ENCODE peak calls at places on chromosomes 13 and 19, in eight cellular contexts. F is AG09319, R is substantia nigra, V is BJ, Q is SW 1271, J is fibroblast of pulmonary artery, C is dermis microvascular lymphatic vessel endothelial cell, K is BE2C. M is an unnamed sample.

GRCh38 chr19:5893907-5894703 is 9.5 kb downstream of the NDUFA11 start:
- DNase-seq in J (no peak), C (no peak), K (peak; percentile 85), R (no peak), Q (no peak), V (no peak), F (no peak), M (no peak)

GRCh38 chr13:23868521-23868920 is 20.7 kb downstream of the MIPEP start:
- DNase-seq in F (no peak), C (no peak), R (no peak), J (peak; percentile 57), V (no peak), Q (no peak), K (no peak), M (no peak)

GRCh38 chr19:3389446-3389778 is 23.0 kb downstream of the NFIC start:
- DNase-seq in Q (no peak), K (no peak), F (no peak), V (no peak), C (no peak), R (no peak), J (no peak), M (no peak)

GRCh38 chr19:4284176-4284958 is 5.3 kb downstream of the SHD start:
- DNase-seq in K (peak; percentile 81), C (no peak), J (no peak), R (no peak), F (no peak), Q (peak; percentile 20), V (no peak), M (no peak)

GRCh38 chr19:35903550-35904179 is 1.3 kb downstream of the HCST start:
- DNase-seq in K (peak; percentile 85), Q (peak; percentile 41), R (peak; percentile 43), F (no peak), J (peak; percentile 58), C (no peak), V (no peak), M (peak; percentile 75)

GRCh38 chr13:101423872-101424271 is 7.6 kb upstream of the NALCN start:
- DNase-seq in F (no peak), C (no peak), Q (no peak), J (no peak), V (no peak), R (no peak), K (no peak), M (no peak)

GRCh38 chr13:20414475-20415287 is 111.0 kb downstream of the CRYL1 start:
- DNase-seq in C (no peak), F (no peak), J (no peak), V (no peak), Q (no peak), R (no peak), K (no peak), M (no peak)

GRCh38 chr19:42412223-42412622 is 15.0 kb downstream of the LIPE start:
- DNase-seq in C (no peak), Q (no peak), J (no peak), F (no peak), R (peak; percentile 88), V (no peak), K (peak; percentile 81), M (no peak)

GRCh38 chr13:65592757-65593156 is 1637.4 kb downstream of the PCDH9 start:
- DNase-seq in C (no peak), R (no peak), J (peak; percentile 32), F (no peak), K (no peak), V (no peak), Q (no peak), M (no peak)

GRCh38 chr13:31310781-31311180 is 111.0 kb downstream of the B3GLCT start:
- DNase-seq in R (no peak), K (no peak), F (no peak), J (no peak), C (no peak), Q (no peak), V (no peak), M (peak; percentile 62)

GRCh38 chr13:110195547-110196485 is 111.1 kb downstream of the COL4A1 start:
- DNase-seq in F (no peak), R (no peak), J (no peak), Q (no peak), V (no peak), C (no peak), K (no peak), M (no peak)